ENCODE peak calls at places on chromosomes 6 and 20, in six cellular contexts. O is heart left ventricle, T is cardiac muscle cell, Y is colonic mucosa, H is transverse colon, L is IMR-90. C is an unnamed sample. For H3K4me1, the result is how much of the 10 kb centered on the place peaks cover.

GRCh38 chr6:113953346-113953745 is 17.6 kb downstream of the HDAC2 start:
- DNase-seq in O (no peak), T (no peak), Y (no peak), H (no peak), L (peak), C (no peak)

GRCh38 chr6:161101517-161101916 is 109.9 kb downstream of the MAP3K4 start:
- DNase-seq in O (no peak), T (peak), Y (no peak), H (no peak), L (peak), C (no peak)

GRCh38 chr6:75775219-75775618 is 26.2 kb downstream of the MYO6 start:
- DNase-seq in O (peak), T (peak), Y (no peak), H (no peak), L (peak), C (no peak)

GRCh38 chr6:7418238-7418905 is 28.8 kb downstream of the RIOK1 start:
- DNase-seq in O (no peak), T (no peak), Y (no peak), H (no peak), L (peak), C (no peak)

GRCh38 chr20:56689852-56690485 is 60.9 kb downstream of the TFAP2C start:
- DNase-seq in O (no peak), T (no peak), Y (no peak), H (no peak), L (no peak), C (no peak)

GRCh38 chr6:89966250-89966588 is 72.0 kb downstream of the GJA10 start:
- DNase-seq in O (no peak), T (no peak), Y (no peak), H (no peak), L (peak), C (no peak)

GRCh38 chr6:159983641-159984080 is 14.8 kb downstream of the IGF2R start:
- DNase-seq in O (no peak), T (no peak), Y (no peak), H (no peak), L (peak), C (no peak)

GRCh38 chr6:122610690-122611455 is 668 bp downstream of the PKIB start:
- DNase-seq in O (peak), T (no peak), Y (peak), H (peak), L (no peak), C (peak)

GRCh38 chr20:63394069-63394468 is 32.9 kb upstream of the CHRNA4 start:
- DNase-seq in O (no peak), T (no peak), Y (no peak), H (no peak), L (no peak), C (no peak)

GRCh38 chr6:29887819-29888581 is 54.3 kb upstream of the HLA-A start:
- DNase-seq in O (peak), T (peak), Y (peak), H (peak), L (peak), C (peak)

GRCh38 chr20:26295006-26295405 is 598.4 kb upstream of the ZNF337 start:
- DNase-seq in O (no peak), T (no peak), Y (no peak), H (no peak), L (no peak), C (no peak)

GRCh38 chr6:47453372-47453936 is 24.1 kb upstream of the CD2AP start:
- DNase-seq in O (no peak), T (no peak), Y (no peak), H (no peak), L (no peak), C (no peak)

GRCh38 chr6:20117474-20117873 is 94.8 kb downstream of the MBOAT1 start:
- DNase-seq in O (no peak), T (peak), Y (no peak), H (no peak), L (peak), C (peak)

GRCh38 chr6:87959083-87959482 is 88.6 kb upstream of the SPACA1 start:
- DNase-seq in O (no peak), T (no peak), Y (no peak), H (no peak), L (no peak), C (no peak)

GRCh38 chr6:33190504-33191107 is 1.7 kb downstream of the COL11A2 start:
- DNase-seq in O (no peak), T (no peak), Y (no peak), H (no peak), L (no peak), C (no peak)

GRCh38 chr20:50788045-50788867 is 6.6 kb upstream of the BCAS4 start:
- DNase-seq in O (no peak), T (no peak), Y (no peak), H (no peak), L (peak), C (peak)

GRCh38 chr20:46087161-46087560 is 2.6 kb downstream of the NCOA5 start:
- DNase-seq in O (no peak), T (no peak), Y (no peak), H (no peak), L (peak), C (no peak)
- H3K4me1 ChIP-seq in O (half or more), T (under half), Y (under half), H (under half), L (under half), C (under half)

GRCh38 chr6:165729307-165729936 is 66.4 kb upstream of the PDE10A start:
- DNase-seq in O (no peak), T (peak), Y (peak), H (peak), L (peak), C (peak)
- TF ChIP-seq CTCF in O (peak), T (peak), Y (peak), H (peak), L (peak), C (peak)

GRCh38 chr6:39208233-39208720 is 21.0 kb downstream of the KCNK5 start:
- DNase-seq in O (no peak), T (no peak), Y (no peak), H (no peak), L (no peak), C (no peak)
- H3K4me1 ChIP-seq in O (under half), T (under half), Y (under half), H (under half), L (under half), C (half or more)

DNA sequence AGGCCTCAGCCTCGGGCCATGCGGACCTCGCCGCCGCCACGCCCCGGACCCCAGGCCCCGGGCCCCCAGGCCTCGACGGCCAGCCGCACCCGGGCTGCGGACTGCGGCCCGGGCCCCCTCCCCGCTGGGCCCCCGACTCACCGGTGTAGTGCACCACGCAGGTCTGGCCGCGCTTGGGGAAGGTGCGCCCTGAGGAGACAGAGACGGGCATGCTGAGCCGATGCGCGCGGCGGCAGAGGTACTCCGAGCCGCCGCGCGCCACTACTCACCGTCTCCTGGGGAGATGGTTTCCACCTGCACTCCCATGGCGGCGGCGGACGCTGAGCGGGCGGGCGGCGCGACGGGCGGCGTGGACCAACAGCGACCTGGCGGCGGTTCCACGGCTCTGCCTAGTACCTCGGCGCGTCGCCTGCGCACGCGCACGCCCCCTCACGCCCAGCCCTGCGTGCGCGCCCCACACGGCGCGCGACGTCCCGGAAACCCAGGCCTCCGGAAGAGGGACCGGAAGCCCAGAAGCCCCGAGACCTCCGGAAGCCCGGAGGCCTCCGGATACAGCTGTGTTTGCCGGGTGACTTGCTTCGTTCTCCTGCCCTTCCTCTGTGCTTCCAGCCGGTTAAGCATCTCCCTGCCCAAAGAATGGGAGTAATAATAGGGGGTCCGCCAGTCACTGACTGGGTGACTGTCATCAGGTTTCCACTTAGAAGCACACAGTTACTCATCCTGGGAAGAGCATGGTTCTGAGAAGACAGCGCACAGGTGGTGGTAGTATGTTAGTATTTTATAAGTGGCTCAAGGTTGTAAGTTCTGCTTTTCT is at the start of gene FKBP1A:
- DNase-seq in O (peak), T (peak), Y (peak), H (peak), L (peak), C (peak)
- TF ChIP-seq CTCF in O (peak), T (no peak), Y (peak), H (peak), L (peak), C (no peak)

GRCh38 chr6:42025790-42026311 is 24.5 kb upstream of the TAF8 start:
- DNase-seq in O (no peak), T (no peak), Y (no peak), H (no peak), L (no peak), C (no peak)

GRCh38 chr6:42021847-42022754 is 28.2 kb upstream of the TAF8 start:
- DNase-seq in O (no peak), T (no peak), Y (no peak), H (no peak), L (no peak), C (no peak)

GRCh38 chr6:42026540-42026939 is 23.8 kb upstream of the TAF8 start:
- DNase-seq in O (no peak), T (no peak), Y (no peak), H (no peak), L (no peak), C (no peak)

GRCh38 chr6:42022755-42023384 is 27.5 kb upstream of the TAF8 start:
- DNase-seq in O (no peak), T (no peak), Y (no peak), H (no peak), L (no peak), C (no peak)

DNA sequence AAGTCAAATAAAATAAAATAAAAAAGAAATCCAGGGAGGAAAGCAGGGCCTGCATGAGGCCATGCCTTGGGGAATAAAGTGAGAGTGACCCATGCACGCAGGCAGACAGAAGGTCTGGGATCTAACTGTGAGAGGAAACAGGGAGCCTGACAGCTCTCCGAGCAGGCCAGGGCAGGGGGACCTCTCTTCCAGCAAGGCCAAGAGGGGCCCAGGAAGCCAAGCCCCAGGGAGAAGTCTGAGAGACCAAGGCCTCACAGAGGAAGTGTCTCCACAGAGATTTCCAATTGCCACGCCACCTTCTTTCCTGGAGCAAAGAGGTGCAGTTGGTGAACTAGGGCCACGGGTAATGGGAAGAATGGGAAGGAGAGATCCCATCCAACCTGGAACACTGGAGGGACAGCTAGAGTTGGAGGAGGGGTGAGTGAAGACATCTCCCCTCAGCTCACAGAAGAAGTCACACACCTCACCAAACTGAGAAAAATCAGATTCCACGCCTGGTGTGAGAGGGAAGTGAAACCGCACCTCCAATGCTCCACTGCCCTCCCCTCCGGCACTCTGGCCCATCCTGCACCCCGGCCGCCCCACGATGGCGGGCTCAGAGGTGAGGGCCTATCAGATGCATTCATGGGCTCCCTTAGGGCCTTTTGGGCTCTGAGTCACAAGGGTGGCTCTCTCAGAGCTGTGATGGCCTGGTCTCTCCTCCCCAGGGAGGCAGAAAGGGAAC is 25.1 kb upstream of the TAF8 start:
- DNase-seq in O (no peak), T (no peak), Y (no peak), H (no peak), L (no peak), C (no peak)
- H3K4me1 ChIP-seq in O (half or more), T (under half), Y (under half), H (under half), L (under half), C (under half)

DNA sequence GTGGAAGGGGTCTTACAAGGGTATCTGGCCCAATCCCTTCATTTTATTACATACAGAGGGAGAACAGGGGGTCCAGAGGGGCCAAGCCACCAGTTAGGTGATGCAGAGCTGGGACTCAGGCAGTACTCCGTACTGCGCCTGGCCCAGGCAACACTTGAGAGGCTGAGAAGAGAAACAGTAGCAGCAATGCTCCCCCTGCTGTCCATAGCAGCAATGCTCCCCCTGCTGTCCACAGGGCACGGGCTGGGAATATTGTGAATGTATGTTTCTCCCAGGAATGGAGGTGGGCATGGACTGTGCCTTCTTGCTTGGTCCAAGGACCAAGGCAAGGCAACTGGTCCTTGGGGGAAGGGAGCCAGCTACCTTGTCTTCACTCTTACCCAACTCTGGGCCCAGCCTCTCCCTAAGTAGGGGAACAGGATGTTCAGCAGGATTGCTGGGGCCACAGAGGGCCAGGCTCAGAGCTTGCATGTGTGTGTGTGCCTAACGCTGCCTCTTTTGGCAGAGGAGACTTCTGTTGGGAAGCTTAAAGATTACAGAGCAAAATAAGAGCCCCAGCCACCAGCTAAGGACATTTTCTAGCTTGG is 14.8 kb upstream of the FAM83C start:
- DNase-seq in O (peak), T (peak), Y (peak), H (peak), L (peak), C (peak)
- TF ChIP-seq CTCF in O (peak), T (peak), Y (peak), H (peak), L (peak), C (peak)

DNA sequence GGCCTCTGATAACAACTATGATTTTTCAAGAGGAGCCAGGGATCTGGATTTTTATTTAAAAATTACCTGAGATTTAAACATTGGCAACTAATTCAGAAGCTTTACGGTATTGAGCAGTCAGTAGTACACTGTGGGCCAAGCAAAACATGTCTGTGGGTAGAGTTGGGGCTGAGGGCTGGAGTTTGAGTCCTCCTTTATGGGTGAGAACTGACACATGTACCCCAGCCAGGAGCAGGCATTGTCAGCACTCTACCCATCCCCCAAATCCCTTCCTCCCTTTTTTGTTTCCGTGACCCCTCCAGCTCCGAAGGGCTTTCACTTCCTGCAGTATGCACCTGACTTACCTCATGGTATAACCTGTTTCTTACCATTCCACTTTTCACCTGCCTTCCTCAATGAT is 131.4 kb downstream of the SNX5 start:
- DNase-seq in O (no peak), T (no peak), Y (no peak), H (no peak), L (no peak), C (no peak)
- H3K4me1 ChIP-seq in O (under half), T (under half), Y (under half), H (under half), L (under half), C (under half)

GRCh38 chr6:26031595-26032386 is 55.4 kb upstream of the HFE start:
- DNase-seq in O (peak), T (peak), Y (peak), H (peak), L (peak), C (peak)
- TF ChIP-seq CTCF in O (no peak), T (peak), Y (no peak), H (peak), L (peak), C (no peak)

GRCh38 chr20:48711696-48712464 is 115.9 kb downstream of the PREX1 start:
- DNase-seq in O (no peak), T (no peak), Y (no peak), H (no peak), L (no peak), C (no peak)
- H3K4me1 ChIP-seq in O (under half), T (under half), Y (under half), H (under half), L (under half), C (under half)

DNA sequence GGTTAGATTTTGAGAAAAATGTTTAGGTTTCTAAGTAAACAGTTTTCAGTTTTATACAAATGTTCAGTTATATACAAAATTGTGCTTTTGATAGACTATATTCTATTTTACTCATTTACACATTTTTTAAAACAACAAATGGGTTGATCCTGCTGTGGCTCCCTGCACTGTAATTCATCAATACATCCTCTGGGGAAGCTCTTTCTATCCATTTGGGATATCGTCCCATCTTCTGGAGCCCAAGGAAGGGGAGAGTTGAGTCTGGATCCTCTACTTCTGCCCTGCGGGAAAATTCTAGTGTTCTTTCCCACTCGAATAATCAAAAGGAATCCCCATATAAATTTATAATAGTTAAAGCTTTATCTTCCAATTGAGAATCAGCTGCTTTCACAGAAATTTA is 75.0 kb downstream of the SYCP2L start:
- DNase-seq in O (no peak), T (no peak), Y (no peak), H (no peak), L (no peak), C (no peak)
- TF ChIP-seq CTCF in O (no peak), T (no peak), Y (no peak), H (no peak), L (peak), C (no peak)